ENCODE peak calls at places on chromosomes 5 and 9, in nine cellular contexts. R is astrocyte of the cerebellum; G is COR-L47; O is endothelial cell of umbilical vein; E is stimulated activated CD4-positive, alpha-beta T cell treated with anti-CD3 and anti-CD28 coated beads, Interleukin-12 subunit alpha, Interleukin-12 subunit beta, amount 100 ng/mL, for 48 hours; U is fibroblast of pulmonary artery; Z is NB4; Y is head of caudate nucleus; B is cardiac fibroblast. J is an unnamed sample.

GRCh38 chr9:133067813-133068212 is 6.0 kb downstream of the CEL start:
- DNase-seq in R (no peak), G (no peak), O (no peak), E (no peak), U (no peak), Z (no peak), Y (no peak), B (no peak), J (no peak)

GRCh38 chr9:126838055-126838811 is 22.2 kb upstream of the ZBTB34 start:
- DNase-seq in R (no peak), G (no peak), O (no peak), E (no peak), U (no peak), Z (no peak), Y (no peak), B (no peak), J (no peak)

GRCh38 chr5:92313385-92313784 is 930.3 kb upstream of the ARRDC3 start:
- DNase-seq in R (no peak), G (no peak), O (no peak), E (no peak), U (no peak), Z (no peak), Y (no peak), B (no peak), J (no peak)

GRCh38 chr9:129235931-129236331 is 57.9 kb upstream of the IER5L start:
- DNase-seq in R (no peak), G (no peak), O (no peak), E (peak), U (no peak), Z (no peak), Y (no peak), B (no peak), J (no peak)

GRCh38 chr5:40479939-40480338 is 199.8 kb upstream of the PTGER4 start:
- DNase-seq in R (no peak), G (no peak), O (no peak), E (no peak), U (no peak), Z (no peak), Y (no peak), B (no peak), J (no peak)

GRCh38 chr5:144315994-144316634 is 145.4 kb downstream of the KCTD16 start:
- DNase-seq in R (no peak), G (peak), O (no peak), E (no peak), U (no peak), Z (no peak), Y (no peak), B (no peak), J (no peak)

GRCh38 chr5:177509361-177509951 is at the start of gene DOK3:
- DNase-seq in R (no peak), G (no peak), O (peak), E (no peak), U (no peak), Z (peak), Y (no peak), B (no peak), J (no peak)

GRCh38 chr5:105587963-105588662 is 2025.5 kb upstream of the NUDT12 start:
- DNase-seq in R (no peak), G (no peak), O (no peak), E (no peak), U (no peak), Z (peak), Y (no peak), B (no peak), J (no peak)

GRCh38 chr9:15736569-15736968 is 183.7 kb downstream of the CCDC171 start:
- DNase-seq in R (no peak), G (no peak), O (no peak), E (no peak), U (no peak), Z (no peak), Y (no peak), B (no peak), J (no peak)

GRCh38 chr5:6243706-6244105 is 134.6 kb downstream of the MED10 start:
- DNase-seq in R (no peak), G (no peak), O (no peak), E (no peak), U (no peak), Z (no peak), Y (no peak), B (no peak), J (no peak)

GRCh38 chr5:138661342-138661975 is 86.3 kb upstream of the HSPA9 start:
- DNase-seq in R (no peak), G (no peak), O (no peak), E (no peak), U (no peak), Z (peak), Y (no peak), B (no peak), J (no peak)

GRCh38 chr5:151037561-151038291 is 17.3 kb downstream of the GPX3 start:
- DNase-seq in R (peak), G (no peak), O (peak), E (no peak), U (peak), Z (no peak), Y (no peak), B (peak), J (peak)

GRCh38 chr9:134738869-134739659 is 97.5 kb downstream of the COL5A1 start:
- DNase-seq in R (peak), G (peak), O (peak), E (peak), U (peak), Z (peak), Y (peak), B (peak), J (peak)

GRCh38 chr9:123335986-123336329 is 20.0 kb upstream of the CRB2 start:
- DNase-seq in R (no peak), G (no peak), O (no peak), E (no peak), U (no peak), Z (no peak), Y (no peak), B (no peak), J (no peak)

GRCh38 chr9:137470785-137471184 is 11.7 kb upstream of the NSMF start:
- DNase-seq in R (no peak), G (no peak), O (peak), E (no peak), U (no peak), Z (peak), Y (no peak), B (no peak), J (no peak)

GRCh38 chr5:174645677-174646076 is 78.7 kb upstream of the MSX2 start:
- DNase-seq in R (no peak), G (no peak), O (no peak), E (no peak), U (no peak), Z (no peak), Y (no peak), B (no peak), J (no peak)

GRCh38 chr5:151483176-151483575 is 35.8 kb downstream of the SLC36A1 start:
- DNase-seq in R (no peak), G (no peak), O (no peak), E (no peak), U (no peak), Z (peak), Y (no peak), B (peak), J (peak)

GRCh38 chr5:139565411-139566305 is 4.5 kb downstream of the UBE2D2 start:
- DNase-seq in R (peak), G (no peak), O (peak), E (no peak), U (peak), Z (peak), Y (no peak), B (peak), J (peak)

GRCh38 chr9:134035041-134036039 is 10.1 kb downstream of the BRD3OS start:
- DNase-seq in R (no peak), G (no peak), O (no peak), E (no peak), U (no peak), Z (no peak), Y (no peak), B (no peak), J (no peak)

GRCh38 chr5:1524799-1525623 is 1.3 kb upstream of the LPCAT1 start:
- DNase-seq in R (no peak), G (no peak), O (no peak), E (no peak), U (no peak), Z (no peak), Y (no peak), B (no peak), J (no peak)

GRCh38 chr5:159041754-159042153 is 58.0 kb downstream of the EBF1 start:
- DNase-seq in R (peak), G (no peak), O (no peak), E (no peak), U (no peak), Z (no peak), Y (no peak), B (no peak), J (peak)

GRCh38 chr5:135048930-135049329 is 14.9 kb upstream of the PITX1 start:
- DNase-seq in R (no peak), G (no peak), O (no peak), E (no peak), U (no peak), Z (no peak), Y (no peak), B (no peak), J (no peak)

GRCh38 chr9:137590123-137590468 is 216 bp downstream of the ZMYND19 start:
- DNase-seq in R (no peak), G (no peak), O (no peak), E (no peak), U (no peak), Z (no peak), Y (no peak), B (no peak), J (no peak)

GRCh38 chr9:20524776-20525175 is 97.5 kb downstream of the MLLT3 start:
- DNase-seq in R (no peak), G (no peak), O (no peak), E (no peak), U (no peak), Z (peak), Y (no peak), B (no peak), J (no peak)

GRCh38 chr5:61637566-61637965 is 305.5 kb downstream of the ZSWIM6 start:
- DNase-seq in R (no peak), G (no peak), O (no peak), E (no peak), U (no peak), Z (no peak), Y (no peak), B (no peak), J (no peak)

GRCh38 chr9:132078369-132079356 is 1.0 kb downstream of the MED27 start:
- DNase-seq in R (peak), G (peak), O (peak), E (no peak), U (peak), Z (no peak), Y (peak), B (peak), J (peak)

GRCh38 chr9:89883401-89884341 is 278.9 kb downstream of the GADD45G start:
- DNase-seq in R (no peak), G (no peak), O (no peak), E (no peak), U (no peak), Z (no peak), Y (no peak), B (no peak), J (no peak)

GRCh38 chr9:118059520-118060278 is 355.5 kb downstream of the TLR4 start:
- DNase-seq in R (peak), G (no peak), O (peak), E (no peak), U (peak), Z (peak), Y (peak), B (peak), J (peak)

GRCh38 chr5:66653380-66653779 is 57.2 kb downstream of the MAST4 start:
- DNase-seq in R (peak), G (no peak), O (peak), E (no peak), U (peak), Z (no peak), Y (no peak), B (peak), J (peak)

GRCh38 chr5:173567548-173567947 is 48.9 kb downstream of the BOD1 start:
- DNase-seq in R (no peak), G (no peak), O (no peak), E (no peak), U (no peak), Z (no peak), Y (no peak), B (peak), J (no peak)

GRCh38 chr5:143220748-143221211 is 182.7 kb downstream of the NR3C1 start:
- DNase-seq in R (no peak), G (no peak), O (peak), E (no peak), U (no peak), Z (no peak), Y (no peak), B (no peak), J (peak)

GRCh38 chr9:85402541-85402940 is 339.2 kb downstream of the AGTPBP1 start:
- DNase-seq in R (no peak), G (no peak), O (no peak), E (no peak), U (no peak), Z (no peak), Y (no peak), B (no peak), J (no peak)

GRCh38 chr5:124408738-124409453 is 337.5 kb downstream of the ZNF608 start:
- DNase-seq in R (no peak), G (no peak), O (no peak), E (no peak), U (peak), Z (no peak), Y (no peak), B (peak), J (peak)

GRCh38 chr5:157362982-157363381 is 97.0 kb upstream of the NIPAL4 start:
- DNase-seq in R (no peak), G (no peak), O (no peak), E (no peak), U (no peak), Z (no peak), Y (no peak), B (no peak), J (no peak)

GRCh38 chr5:127746756-127747155 is 43.6 kb downstream of the CCDC192 start:
- DNase-seq in R (peak), G (no peak), O (peak), E (no peak), U (peak), Z (peak), Y (no peak), B (peak), J (peak)